ENCODE peak calls at places on chromosomes 13 and 19, in ten cellular contexts. R is astrocyte of the cerebellum; I is hepatocyte; V is NCI-H1105 treated with DMSO at 0.1 percent for 48 hours; B is AG08395; P is NCI-H2029; E is astrocyte; A is naive thymus-derived CD8-positive, alpha-beta T cell; O is stomach; C is activated T-helper 2 cell treated with anti-CD3 and anti-CD28 coated beads, Interferon-gamma antibody, Interleukin-2, Interleukin-4, amounts not matched to agents 10 μg/mL and 5 μg/mL and 100 μg/mL, durations not matched to agents 14 hours and 24 hours and 36 hours. S is an unnamed sample.

GRCh38 chr13:77176350-77176749 is 149.4 kb upstream of the FBXL3 start:
- DNase-seq in R (peak; percentile 15), I (no peak), V (no peak), B (no peak), P (no peak), E (peak; percentile 76), A (no peak), O (no peak), C (no peak), S (no peak)

GRCh38 chr13:22173605-22174004 is 502.7 kb downstream of the FGF9 start:
- DNase-seq in R (peak; percentile 1), I (no peak), V (no peak), B (peak; percentile 83), P (no peak), E (no peak), A (no peak), O (no peak), C (no peak), S (no peak)

GRCh38 chr13:112842343-112842856 is 126.6 kb upstream of the MCF2L start:
- DNase-seq in R (peak; percentile 76), I (no peak), V (no peak), B (no peak), P (no peak), E (peak; percentile 20), A (no peak), O (no peak), C (no peak), S (no peak)

GRCh38 chr19:55643003-55643732 is at the start of gene ZNF581:
- DNase-seq in R (peak; percentile 36), I (peak; percentile 83), V (peak; percentile 50), B (peak; percentile 83), P (peak; percentile 60), E (peak; percentile 67), A (peak; percentile 75), O (peak; percentile 83), C (peak; percentile 77), S (peak; percentile 88)

GRCh38 chr19:5542665-5543064 is 25.1 kb downstream of the TINCR start:
- DNase-seq in R (no peak), I (no peak), V (no peak), B (no peak), P (no peak), E (no peak), A (no peak), O (no peak), C (no peak), S (no peak)

GRCh38 chr19:16496613-16496983 is 404 bp downstream of the C19orf44 start:
- DNase-seq in R (no peak), I (no peak), V (no peak), B (no peak), P (no peak), E (peak; percentile 56), A (no peak), O (peak; percentile 31), C (no peak), S (peak; percentile 80)

GRCh38 chr19:1324792-1325567 is 39.3 kb downstream of the EFNA2 start:
- DNase-seq in R (peak; percentile 71), I (no peak), V (peak; percentile 55), B (peak; percentile 80), P (no peak), E (peak; percentile 57), A (peak; percentile 23), O (peak; percentile 52), C (no peak), S (peak; percentile 81)

GRCh38 chr13:45040626-45041025 is 51.3 kb downstream of the GPALPP1 start:
- DNase-seq in R (no peak), I (no peak), V (no peak), B (peak; percentile 13), P (no peak), E (peak; percentile 16), A (no peak), O (no peak), C (no peak), S (no peak)

GRCh38 chr19:44800461-44800860 is 8.4 kb upstream of the BCAM start:
- DNase-seq in R (peak; percentile 44), I (peak; percentile 92), V (peak; percentile 57), B (peak; percentile 92), P (peak; percentile 56), E (peak; percentile 18), A (peak; percentile 77), O (peak; percentile 87), C (peak; percentile 78), S (peak; percentile 91)

GRCh38 chr13:110230661-110231347 is 76.2 kb downstream of the COL4A1 start:
- DNase-seq in R (no peak), I (no peak), V (no peak), B (no peak), P (no peak), E (no peak), A (no peak), O (no peak), C (no peak), S (peak; percentile 61)

GRCh38 chr19:35592226-35592625 is 6.3 kb downstream of the PMIS2 start:
- DNase-seq in R (no peak), I (peak; percentile 64), V (peak; percentile 27), B (peak; percentile 31), P (peak; percentile 6), E (peak; percentile 9), A (peak; percentile 20), O (peak; percentile 36), C (no peak), S (no peak)

GRCh38 chr13:112879283-112879833 is 89.7 kb upstream of the MCF2L start:
- DNase-seq in R (no peak), I (no peak), V (no peak), B (no peak), P (no peak), E (no peak), A (no peak), O (no peak), C (no peak), S (peak; percentile 33)

GRCh38 chr19:18771328-18772242 is 19.5 kb downstream of the COMP start:
- DNase-seq in R (no peak), I (no peak), V (no peak), B (no peak), P (no peak), E (no peak), A (no peak), O (no peak), C (no peak), S (no peak)

GRCh38 chr19:55146648-55147218 is 2.3 kb downstream of the TNNT1 start:
- DNase-seq in R (no peak), I (peak; percentile 44), V (peak; percentile 74), B (no peak), P (no peak), E (no peak), A (no peak), O (no peak), C (no peak), S (no peak)

S was measured in sigmoid colon.